ENCODE peak calls at places on chromosome 15, in four cellular contexts. One of them, this sample, is unnamed.

GRCh38 chr15:58021332-58022230 is 43.9 kb downstream of the ALDH1A2 start:
- DNase-seq in H4: no peak
- DNase-seq in hypothalamus: no peak
- DNase-seq in HEK293T: no peak
- DNase-seq in this sample: no peak

GRCh38 chr15:72389231-72389630 is 8.9 kb upstream of the TMEM202 start:
- DNase-seq in H4: no peak
- DNase-seq in hypothalamus: no peak
- DNase-seq in HEK293T: no peak
- DNase-seq in this sample: no peak

GRCh38 chr15:55695432-55695831 is 47.5 kb downstream of the PRTG start:
- DNase-seq in H4: no peak
- DNase-seq in HEK293T: peak; percentile 15
- DNase-seq in hypothalamus: no peak
- DNase-seq in this sample: no peak

GRCh38 chr15:61517776-61518175 is 288.7 kb upstream of the RORA start:
- DNase-seq in H4: no peak
- DNase-seq in HEK293T: no peak
- DNase-seq in hypothalamus: no peak
- DNase-seq in this sample: no peak

GRCh38 chr15:41823502-41823901 is 4.4 kb upstream of the JMJD7 start:
- DNase-seq in HEK293T: no peak
- DNase-seq in H4: no peak
- DNase-seq in hypothalamus: no peak
- DNase-seq in this sample: no peak

GRCh38 chr15:30038667-30039523 is 43.9 kb upstream of the GOLGA8J start:
- DNase-seq in HEK293T: no peak
- DNase-seq in H4: peak; percentile 83
- DNase-seq in hypothalamus: peak; percentile 47
- DNase-seq in this sample: no peak

GRCh38 chr15:61921093-61921492 is 139.2 kb downstream of the VPS13C start:
- DNase-seq in H4: no peak
- DNase-seq in HEK293T: no peak
- DNase-seq in hypothalamus: no peak
- DNase-seq in this sample: no peak

GRCh38 chr15:45134682-45135604 is 5.1 kb downstream of the DUOX1 start:
- DNase-seq in hypothalamus: no peak
- DNase-seq in HEK293T: no peak
- DNase-seq in H4: no peak
- DNase-seq in this sample: no peak

GRCh38 chr15:70260096-70260495 is 162.4 kb upstream of the TLE3 start:
- DNase-seq in HEK293T: no peak
- DNase-seq in hypothalamus: no peak
- DNase-seq in H4: no peak
- DNase-seq in this sample: no peak

GRCh38 chr15:92091155-92091734 is 237.7 kb downstream of the SLCO3A1 start:
- DNase-seq in H4: peak; percentile 25
- DNase-seq in HEK293T: peak; percentile 66
- DNase-seq in hypothalamus: peak; percentile 35
- DNase-seq in this sample: no peak

GRCh38 chr15:60507596-60508424 is 28.9 kb upstream of the ICE2 start:
- DNase-seq in hypothalamus: no peak
- DNase-seq in H4: peak; percentile 55
- DNase-seq in HEK293T: peak; percentile 49
- DNase-seq in this sample: peak; percentile 44

GRCh38 chr15:92930776-92931175 is 30.7 kb downstream of the CHD2 start:
- DNase-seq in HEK293T: no peak
- DNase-seq in H4: no peak
- DNase-seq in hypothalamus: no peak
- DNase-seq in this sample: no peak

GRCh38 chr15:42081463-42081830 is 12.9 kb downstream of the PLA2G4D start:
- DNase-seq in HEK293T: no peak
- DNase-seq in H4: no peak
- DNase-seq in hypothalamus: no peak
- DNase-seq in this sample: no peak

GRCh38 chr15:68578175-68578959 is 426 bp upstream of the CORO2B start:
- DNase-seq in HEK293T: peak; percentile 48
- DNase-seq in H4: peak; percentile 21
- DNase-seq in hypothalamus: peak; percentile 62
- DNase-seq in this sample: peak; percentile 44

GRCh38 chr15:59398220-59398619 is 25.5 kb upstream of the MYO1E start:
- DNase-seq in HEK293T: no peak
- DNase-seq in hypothalamus: no peak
- DNase-seq in H4: no peak
- DNase-seq in this sample: no peak

This sample was measured in foreskin melanocyte.